ENCODE peak calls at places on chromosomes 7 and 10, in four cellular contexts. Y, W, K and A are unnamed samples.

GRCh38 chr7:156027821-156028220 is 215.6 kb upstream of the SHH start:
- DNase-seq in Y (no peak), W (no peak), K (no peak), A (no peak)

GRCh38 chr7:3955751-3956696 is 655.0 kb downstream of the SDK1 start:
- DNase-seq in Y (no peak), W (no peak), K (peak), A (no peak)

GRCh38 chr10:119858063-119858462 is 14.6 kb downstream of the MCMBP start:
- DNase-seq in Y (no peak), W (no peak), K (no peak), A (no peak)

GRCh38 chr7:75762350-75762917 is 9.6 kb downstream of the CCL26 start:
- DNase-seq in Y (no peak), W (peak), K (peak), A (no peak)

GRCh38 chr7:66840316-66840715 is 80.7 kb upstream of the TMEM248 start:
- DNase-seq in Y (no peak), W (no peak), K (no peak), A (no peak)

GRCh38 chr7:25149844-25150243 is 24.8 kb upstream of the CYCS start:
- DNase-seq in Y (no peak), W (no peak), K (no peak), A (no peak)

GRCh38 chr10:43962346-43963191 is 313.9 kb upstream of the ZNF32 start:
- DNase-seq in Y (no peak), W (no peak), K (no peak), A (peak)

GRCh38 chr7:91894781-91895480 is 14.4 kb upstream of the MTERF1 start:
- DNase-seq in Y (no peak), W (no peak), K (no peak), A (no peak)

GRCh38 chr7:47100148-47100547 is 481.8 kb downstream of the TNS3 start:
- DNase-seq in Y (no peak), W (no peak), K (no peak), A (no peak)

GRCh38 chr10:110041479-110041829 is 33.7 kb downstream of the ADD3 start:
- DNase-seq in Y (no peak), W (no peak), K (no peak), A (no peak)

GRCh38 chr7:12757443-12757842 is 70.0 kb downstream of the ARL4A start:
- DNase-seq in Y (no peak), W (no peak), K (peak), A (no peak)

GRCh38 chr7:158274996-158275395 is 312.6 kb downstream of the PTPRN2 start:
- DNase-seq in Y (peak), W (no peak), K (no peak), A (no peak)

GRCh38 chr7:152090739-152091138 is 65.3 kb downstream of the GALNT11 start:
- DNase-seq in Y (no peak), W (no peak), K (no peak), A (no peak)

GRCh38 chr10:14523286-14523685 is 192.6 kb upstream of the FRMD4A start:
- DNase-seq in Y (no peak), W (no peak), K (no peak), A (no peak)

DNA sequence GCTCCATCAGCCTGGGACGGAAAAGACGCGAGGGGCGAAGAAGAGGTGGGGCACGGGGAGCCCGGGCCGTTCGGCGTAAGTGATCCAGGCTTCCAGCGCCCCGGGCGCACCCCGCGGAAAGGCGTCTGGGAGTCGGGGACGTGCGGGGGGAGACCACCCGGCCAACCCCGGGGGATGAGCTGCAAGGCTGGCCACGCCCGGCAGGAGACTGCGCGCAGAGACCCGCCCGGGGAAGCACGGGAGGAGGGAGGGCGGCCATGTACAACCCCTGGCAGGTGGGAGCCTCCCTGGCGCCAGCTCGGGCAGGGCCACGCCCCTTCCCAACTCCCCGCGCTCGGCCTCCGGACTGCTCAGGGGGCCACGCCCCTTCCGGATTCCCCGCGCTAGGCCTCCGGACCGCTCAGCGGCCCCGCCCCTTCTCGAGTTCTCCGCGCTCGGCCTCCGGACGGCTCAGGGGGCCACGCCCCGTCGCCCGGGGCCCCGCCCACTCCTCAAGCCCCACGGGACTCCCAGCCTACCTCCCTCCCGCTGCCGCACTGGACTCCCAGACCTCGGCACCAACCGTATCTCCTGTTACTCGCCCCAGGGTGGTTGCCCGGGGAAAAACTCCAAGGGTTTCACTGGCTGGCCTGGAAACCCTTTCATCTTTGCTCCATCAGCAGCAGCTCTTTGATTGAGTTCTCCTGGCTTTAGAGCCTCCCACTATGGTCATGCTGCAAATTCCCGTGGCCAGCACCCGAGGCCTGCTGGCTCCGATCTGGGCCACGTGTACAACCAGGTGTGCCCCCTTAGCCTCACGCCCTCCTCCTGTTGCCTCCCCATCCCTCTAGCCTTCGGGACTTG is 284.4 kb downstream of the ZEB1 start:
- DNase-seq in Y (peak), W (peak), K (peak), A (peak)
- TF ChIP-seq CTCF in Y (no peak), W (no peak), K (no peak), A (no peak)

GRCh38 chr10:117553171-117553814 is 10.7 kb downstream of the EMX2 start:
- DNase-seq in Y (no peak), W (no peak), K (no peak), A (peak)
- TF ChIP-seq CTCF in Y (no peak), W (no peak), K (no peak), A (no peak)

DNA sequence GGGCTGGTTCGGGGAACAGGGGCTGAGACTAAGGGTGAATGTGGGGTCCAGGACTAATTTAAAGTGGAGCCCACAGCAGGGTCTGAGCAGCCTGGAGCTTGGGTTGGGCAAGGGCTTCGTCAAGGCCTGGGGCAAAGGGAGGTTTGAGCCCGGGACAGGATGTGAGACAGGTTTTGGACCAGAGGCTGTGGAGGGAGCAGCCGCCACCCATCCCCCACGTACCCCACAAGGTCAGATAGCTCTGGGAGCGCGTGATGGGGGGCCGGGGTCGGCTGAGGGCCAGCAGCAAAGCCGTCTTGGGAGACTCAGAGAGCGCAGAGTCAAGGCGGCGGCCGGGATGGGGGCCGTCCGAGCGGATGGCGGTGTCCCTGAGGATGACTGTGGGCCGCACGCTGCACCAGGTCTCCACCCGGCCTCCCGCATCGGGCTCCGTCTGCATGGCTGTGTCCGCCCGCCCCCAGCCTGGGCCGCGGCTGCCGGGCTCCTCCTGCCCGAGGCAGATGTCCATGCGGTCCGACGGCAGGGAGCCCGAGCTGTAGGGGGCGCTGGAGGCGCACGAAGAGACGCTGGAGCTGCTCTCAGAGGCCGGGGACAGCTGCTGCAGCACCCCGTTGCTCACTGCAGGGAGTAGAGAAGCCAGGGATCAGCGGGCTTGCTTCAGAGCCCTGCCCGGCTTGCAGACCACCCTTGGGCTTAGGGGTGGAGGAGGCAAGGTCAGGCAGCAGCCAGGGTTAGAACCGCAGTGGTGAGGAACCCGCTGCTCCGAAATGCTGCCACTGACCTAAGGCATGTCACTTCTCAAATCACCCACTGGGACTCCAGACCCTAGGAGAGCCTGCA is 12.1 kb downstream of the PDZD7 start:
- DNase-seq in Y (peak), W (peak), K (peak), A (peak)
- TF ChIP-seq CTCF in Y (peak), W (peak), K (peak), A (peak)

GRCh38 chr10:114261116-114261515 is 22.1 kb downstream of the VWA2 start:
- DNase-seq in Y (no peak), W (no peak), K (no peak), A (no peak)
- TF ChIP-seq CTCF in Y (no peak), W (no peak), K (no peak), A (no peak)

GRCh38 chr7:143504937-143505297 is 27.2 kb downstream of the TAS2R41 start:
- DNase-seq in Y (no peak), W (no peak), K (no peak), A (no peak)
- TF ChIP-seq CTCF in Y (no peak), W (no peak), K (no peak), A (no peak)

GRCh38 chr10:22693860-22694259 is 20.5 kb downstream of the PIP4K2A start:
- DNase-seq in Y (no peak), W (no peak), K (no peak), A (no peak)

GRCh38 chr10:22693371-22693784 is 21.0 kb downstream of the PIP4K2A start:
- DNase-seq in Y (no peak), W (no peak), K (no peak), A (no peak)

GRCh38 chr10:22686347-22686746 is 28.0 kb downstream of the PIP4K2A start:
- DNase-seq in Y (no peak), W (no peak), K (no peak), A (no peak)

GRCh38 chr10:22690158-22690557 is 24.2 kb downstream of the PIP4K2A start:
- DNase-seq in Y (no peak), W (no peak), K (no peak), A (no peak)

GRCh38 chr10:22690614-22691431 is 23.6 kb downstream of the PIP4K2A start:
- DNase-seq in Y (no peak), W (no peak), K (peak), A (no peak)
- TF ChIP-seq CTCF in Y (no peak), W (no peak), K (no peak), A (no peak)

GRCh38 chr10:32295027-32295426 is 51.9 kb downstream of the EPC1 start:
- DNase-seq in Y (no peak), W (no peak), K (no peak), A (no peak)

GRCh38 chr10:32298066-32298812 is 48.7 kb downstream of the EPC1 start:
- DNase-seq in Y (no peak), W (no peak), K (peak), A (no peak)

GRCh38 chr10:32299354-32299980 is 47.5 kb downstream of the EPC1 start:
- DNase-seq in Y (no peak), W (no peak), K (no peak), A (no peak)
- TF ChIP-seq CTCF in Y (no peak), W (no peak), K (no peak), A (no peak)

DNA sequence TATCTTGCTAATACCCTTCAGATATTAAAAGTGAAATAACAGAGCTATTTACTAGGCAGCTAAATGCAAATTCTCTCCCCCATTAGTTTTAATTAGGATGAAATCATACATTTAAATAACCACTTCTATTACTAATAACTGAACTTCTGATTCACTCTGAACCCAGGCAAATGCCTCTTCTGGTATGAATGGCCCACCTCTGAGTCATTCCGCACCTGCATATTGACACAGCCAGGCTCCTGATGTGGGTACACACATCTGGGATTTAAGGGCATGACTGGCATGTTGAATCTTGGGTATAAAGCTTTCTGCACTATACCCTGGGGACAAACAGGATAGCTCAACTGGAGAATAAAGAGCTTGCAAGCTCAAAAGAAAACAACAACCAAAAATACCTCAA is 140.9 kb downstream of the AUTS2 start:
- DNase-seq in Y (no peak), W (peak), K (peak), A (no peak)
- TF ChIP-seq CTCF in Y (no peak), W (no peak), K (no peak), A (no peak)

DNA sequence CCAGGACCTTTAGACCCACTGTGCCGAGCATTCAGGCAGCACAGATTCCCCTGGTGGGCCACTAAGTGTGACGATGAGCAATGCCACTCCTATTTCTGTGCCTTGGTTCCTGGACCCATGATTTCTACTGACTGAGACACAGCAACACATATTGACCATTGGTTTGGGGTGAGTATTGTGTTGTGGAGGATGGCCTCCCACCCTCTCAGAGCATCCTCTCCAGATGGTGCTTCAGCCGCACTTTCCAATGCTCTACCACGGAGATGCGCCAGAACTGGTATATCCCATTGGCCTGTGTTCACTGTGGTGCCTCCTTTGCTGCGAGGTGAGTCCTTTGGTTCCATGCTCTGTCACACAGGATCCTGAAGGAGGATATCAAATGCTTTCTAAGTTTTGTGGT is 10.1 kb upstream of the GDF10 start:
- DNase-seq in Y (no peak), W (no peak), K (no peak), A (no peak)
- TF ChIP-seq CTCF in Y (no peak), W (no peak), K (no peak), A (no peak)

GRCh38 chr7:31059551-31059950 is 7.4 kb downstream of the ADCYAP1R1 start:
- DNase-seq in Y (no peak), W (no peak), K (no peak), A (peak)
- TF ChIP-seq CTCF in Y (no peak), W (no peak), K (no peak), A (no peak)